ENCODE peak calls at places on chromosomes 11 and 22, in five cellular contexts. Y, X, Z, F and A are unnamed samples. For H3K4me1, the result is how much of the 10 kb centered on the place peaks cover.

GRCh38 chr11:126317681-126318641 is 14.1 kb downstream of the DCPS start:
- DNase-seq in Y (no peak), X (peak), F (no peak), Z (peak), A (no peak)

GRCh38 chr22:37571258-37571991 is 8.5 kb downstream of the LGALS2 start:
- DNase-seq in X (no peak), Z (no peak), F (no peak), Y (no peak), A (no peak)

GRCh38 chr22:32106930-32107329 is 52.2 kb downstream of the C22orf42 start:
- DNase-seq in Y (no peak), X (peak), F (no peak), Z (no peak), A (no peak)

GRCh38 chr11:96341237-96342130 is 1.5 kb downstream of the MAML2 start:
- DNase-seq in X (peak), Y (peak), Z (peak), F (peak), A (peak)

GRCh38 chr22:20992456-20993303 is 9.2 kb downstream of the THAP7 start:
- DNase-seq in Y (peak), X (no peak), F (no peak), Z (no peak), A (no peak)

GRCh38 chr11:69268911-69269310 is 25.0 kb upstream of the MYEOV start:
- DNase-seq in F (no peak), Z (no peak), X (no peak), Y (no peak), A (no peak)

GRCh38 chr11:61507012-61507768 is 1.4 kb upstream of the LRRC10B start:
- DNase-seq in Z (no peak), F (no peak), X (no peak), Y (no peak), A (no peak)

GRCh38 chr22:27170491-27170890 is 513.1 kb downstream of the MIAT start:
- DNase-seq in Y (no peak), X (peak), Z (no peak), F (no peak), A (no peak)

GRCh38 chr11:14634813-14635212 is 8.8 kb upstream of the PDE3B start:
- DNase-seq in Z (no peak), Y (no peak), F (no peak), X (no peak), A (no peak)

GRCh38 chr11:11841605-11842425 is at the start of gene USP47:
- DNase-seq in X (peak), Y (peak), Z (peak), F (peak), A (peak)

GRCh38 chr11:86314636-86315035 is 12.6 kb downstream of the HIKESHI start:
- DNase-seq in Z (no peak), X (no peak), Y (no peak), F (no peak), A (no peak)

GRCh38 chr11:45248501-45249011 is 37.6 kb downstream of the SYT13 start:
- DNase-seq in F (no peak), Y (no peak), X (no peak), Z (no peak), A (no peak)

GRCh38 chr11:77322926-77323590 is 21.6 kb upstream of the GDPD4 start:
- DNase-seq in F (no peak), X (peak), Z (no peak), Y (no peak), A (no peak)

GRCh38 chr22:20128902-20129746 is 2.5 kb upstream of the ZDHHC8 start:
- DNase-seq in Y (no peak), Z (peak), F (peak), X (peak), A (peak)

GRCh38 chr22:32602154-32602553 is 127.5 kb downstream of the FBXO7 start:
- DNase-seq in X (no peak), Y (no peak), F (no peak), Z (no peak), A (no peak)

GRCh38 chr11:74418509-74418895 is 20.3 kb upstream of the PGM2L1 start:
- DNase-seq in Z (no peak), F (no peak), X (peak), Y (no peak), A (no peak)

GRCh38 chr11:121426476-121427454 is 25.3 kb upstream of the SORL1 start:
- DNase-seq in F (peak), Y (peak), Z (peak), X (no peak), A (peak)

GRCh38 chr11:843818-844692 is 1.4 kb downstream of the TSPAN4 start:
- DNase-seq in Z (peak), X (peak), F (no peak), Y (peak), A (peak)

GRCh38 chr11:21612326-21612725 is 580.6 kb upstream of the ANO5 start:
- DNase-seq in X (no peak), Z (no peak), F (no peak), Y (no peak), A (no peak)

GRCh38 chr11:67453816-67454732 is 1.1 kb upstream of the CABP4 start:
- DNase-seq in Y (no peak), Z (no peak), X (no peak), F (no peak), A (no peak)

GRCh38 chr11:107478922-107479321 is 21.3 kb upstream of the CWF19L2 start:
- DNase-seq in Y (no peak), Z (no peak), X (no peak), F (no peak), A (no peak)

GRCh38 chr22:41525450-41526225 is 18.6 kb downstream of the POLR3H start:
- DNase-seq in Y (no peak), F (no peak), X (no peak), Z (no peak), A (peak)

GRCh38 chr11:10743354-10744035 is 7.6 kb upstream of the CTR9 start:
- DNase-seq in Y (peak), Z (peak), X (no peak), F (peak), A (no peak)
- H3K4me1 ChIP-seq in Y (under half), Z (under half), X (under half), F (under half), A (under half)

GRCh38 chr11:6745465-6746015 is 26.2 kb downstream of the OR2AG2 start:
- DNase-seq in Y (no peak), X (peak), Z (no peak), F (no peak), A (no peak)

GRCh38 chr11:6745018-6745417 is 26.8 kb downstream of the OR2AG2 start:
- DNase-seq in Z (no peak), X (no peak), F (no peak), Y (no peak), A (no peak)

GRCh38 chr11:6747097-6747662 is 24.6 kb downstream of the OR2AG2 start:
- DNase-seq in X (no peak), Z (no peak), F (no peak), Y (no peak), A (no peak)

GRCh38 chr11:6746626-6747025 is 25.1 kb downstream of the OR2AG2 start:
- DNase-seq in F (peak), Z (no peak), Y (no peak), X (no peak), A (no peak)

GRCh38 chr11:6746086-6746618 is 25.6 kb downstream of the OR2AG2 start:
- DNase-seq in X (peak), Z (peak), F (peak), Y (no peak), A (peak)
- H3K4me1 ChIP-seq in X (under half), Z (under half), F (under half), Y (under half), A (under half)

DNA sequence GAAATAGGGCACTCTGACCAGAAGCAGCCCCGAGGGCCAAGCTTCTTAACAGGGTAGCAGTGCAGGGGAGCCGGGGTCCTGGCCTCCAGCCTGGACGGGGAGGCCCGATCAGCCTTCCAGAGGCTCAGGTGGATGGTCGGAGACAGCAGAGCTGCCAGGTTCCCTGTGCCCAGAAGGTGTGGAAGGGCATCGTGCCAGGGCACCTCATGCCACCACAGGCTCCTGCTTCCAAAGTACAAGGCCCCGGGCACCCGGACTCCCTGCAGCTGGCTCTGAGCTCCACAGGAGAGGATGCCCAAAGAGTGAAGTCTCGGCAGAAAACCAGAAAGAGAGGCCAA is 14.3 kb downstream of the EHD1 start:
- DNase-seq in X (no peak), Y (no peak), Z (no peak), F (no peak), A (peak)
- H3K4me1 ChIP-seq in X (under half), Y (half or more), Z (half or more), F (half or more), A (under half)

GRCh38 chr22:42932197-42932519 is 75.1 kb upstream of the ARFGAP3 start:
- DNase-seq in Z (no peak), Y (no peak), F (no peak), X (no peak), A (no peak)
- H3K4me1 ChIP-seq in Z (under half), Y (half or more), F (under half), X (under half), A (under half)

GRCh38 chr11:64862914-64863313 is 15.5 kb downstream of the EHD1 start:
- DNase-seq in Z (no peak), F (no peak), X (peak), Y (peak), A (no peak)
- H3K4me1 ChIP-seq in Z (half or more), F (half or more), X (under half), Y (half or more), A (under half)

GRCh38 chr11:19792510-19792909 is 79.9 kb downstream of the NAV2 start:
- DNase-seq in X (peak), Z (no peak), Y (no peak), F (no peak), A (no peak)
- H3K4me1 ChIP-seq in X (under half), Z (under half), Y (under half), F (under half), A (under half)

DNA sequence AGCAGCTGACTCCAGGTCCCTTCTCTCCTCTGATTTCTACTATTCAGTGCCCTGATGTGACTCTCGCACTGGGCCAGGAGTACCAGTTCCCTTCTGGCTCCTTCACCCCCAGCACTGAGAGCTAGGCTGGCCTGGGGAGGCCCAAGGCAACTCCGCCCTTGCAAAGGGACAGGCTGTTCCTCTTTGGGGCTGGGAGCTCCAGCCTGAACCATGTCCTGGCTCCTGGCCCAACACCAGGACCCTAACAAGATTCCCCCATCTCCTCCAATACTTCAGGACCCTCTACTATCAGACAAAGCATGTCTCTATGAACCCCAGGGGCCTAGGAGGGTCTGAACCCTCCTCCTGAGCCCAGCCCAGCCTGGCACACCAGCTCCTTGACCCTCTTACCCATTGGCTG is 12.6 kb downstream of the CREB3L1 start:
- DNase-seq in F (no peak), Z (no peak), X (no peak), Y (no peak), A (no peak)
- H3K4me1 ChIP-seq in F (under half), Z (under half), X (under half), Y (under half), A (under half)